ENCODE peak calls at places on chromosomes 16 and 17, in nine cellular contexts. X is K562, V is IMR-90, U is PC-3, N is DND-41, T is GM23338, K is astrocyte, Z is neural progenitor cell, G is H1. C is an unnamed sample.

GRCh38 chr17:79331492-79331891 is 256.9 kb downstream of the ENGASE start:
- DNase-seq in X (no peak), V (no peak), U (no peak), N (no peak), T (no peak), K (no peak), Z (no peak), G (no peak), C (no peak)

GRCh38 chr16:56852401-56852730 is 12.6 kb upstream of the SLC12A3 start:
- DNase-seq in X (no peak), V (no peak), U (no peak), N (no peak), T (no peak), K (no peak), Z (no peak), G (no peak), C (no peak)

GRCh38 chr17:27414271-27414670 is 42.0 kb upstream of the KSR1 start:
- DNase-seq in X (no peak), V (peak), U (no peak), N (no peak), T (no peak), K (peak), Z (no peak), G (no peak), C (no peak)

GRCh38 chr16:88921603-88921995 is 55.1 kb upstream of the PABPN1L start:
- DNase-seq in X (no peak), V (no peak), U (no peak), N (no peak), T (no peak), K (no peak), Z (no peak), G (no peak), C (no peak)

GRCh38 chr16:3234543-3235541 is at the start of gene ZNF200:
- DNase-seq in X (peak), V (peak), U (peak), N (peak), T (peak), K (peak), Z (peak), G (peak), C (peak)

GRCh38 chr17:2059125-2059836 is 4.4 kb downstream of the HIC1 start:
- DNase-seq in X (no peak), V (no peak), U (no peak), N (no peak), T (peak), K (no peak), Z (no peak), G (peak), C (no peak)

GRCh38 chr17:40490289-40490853 is 11.1 kb downstream of the TNS4 start:
- DNase-seq in X (no peak), V (peak), U (peak), N (peak), T (peak), K (peak), Z (peak), G (peak), C (no peak)

GRCh38 chr17:65942592-65942991 is 249.3 kb downstream of the CEP112 start:
- DNase-seq in X (no peak), V (no peak), U (peak), N (no peak), T (no peak), K (no peak), Z (no peak), G (no peak), C (no peak)

GRCh38 chr17:7582401-7583252 is 1.0 kb upstream of the MPDU1 start:
- DNase-seq in X (no peak), V (no peak), U (no peak), N (no peak), T (peak), K (no peak), Z (no peak), G (peak), C (no peak)

GRCh38 chr17:59488805-59489204 is 76.6 kb upstream of the DHX40 start:
- DNase-seq in X (no peak), V (no peak), U (no peak), N (no peak), T (no peak), K (no peak), Z (no peak), G (no peak), C (no peak)

GRCh38 chr16:69863882-69864281 is 87.3 kb upstream of the CLEC18A start:
- DNase-seq in X (no peak), V (no peak), U (no peak), N (no peak), T (no peak), K (no peak), Z (no peak), G (no peak), C (no peak)

GRCh38 chr17:19260958-19261357 is 23.8 kb downstream of the EPN2 start:
- DNase-seq in X (no peak), V (no peak), U (peak), N (no peak), T (no peak), K (no peak), Z (peak), G (no peak), C (peak)

GRCh38 chr17:17647521-17648178 is 33.6 kb upstream of the RAI1 start:
- DNase-seq in X (no peak), V (no peak), U (no peak), N (no peak), T (no peak), K (no peak), Z (no peak), G (no peak), C (no peak)

GRCh38 chr17:30378191-30378796 is 433 bp upstream of the CPD start:
- DNase-seq in X (peak), V (peak), U (no peak), N (peak), T (peak), K (no peak), Z (peak), G (peak), C (no peak)

GRCh38 chr17:75271955-75272847 is 1.2 kb upstream of the MIF4GD start:
- DNase-seq in X (peak), V (peak), U (peak), N (peak), T (no peak), K (no peak), Z (no peak), G (no peak), C (no peak)

GRCh38 chr16:67163164-67163902 is 1.2 kb upstream of the HSF4 start:
- DNase-seq in X (no peak), V (peak), U (no peak), N (no peak), T (peak), K (peak), Z (peak), G (peak), C (no peak)

GRCh38 chr16:57123969-57124674 is 31.7 kb downstream of the CPNE2 start:
- DNase-seq in X (no peak), V (no peak), U (no peak), N (no peak), T (no peak), K (no peak), Z (no peak), G (no peak), C (no peak)

GRCh38 chr16:53632526-53632925 is 71.1 kb downstream of the RPGRIP1L start:
- DNase-seq in X (no peak), V (no peak), U (no peak), N (no peak), T (no peak), K (peak), Z (peak), G (no peak), C (no peak)

GRCh38 chr16:64313726-64314125 is 808.1 kb downstream of the CDH11 start:
- DNase-seq in X (no peak), V (no peak), U (no peak), N (no peak), T (no peak), K (no peak), Z (no peak), G (no peak), C (no peak)

GRCh38 chr17:7043544-7044268 is at the start of gene SLC16A11:
- DNase-seq in X (no peak), V (peak), U (no peak), N (no peak), T (peak), K (no peak), Z (peak), G (peak), C (no peak)

GRCh38 chr17:75901727-75902126 is 3.0 kb downstream of the MRPL38 start:
- DNase-seq in X (no peak), V (no peak), U (no peak), N (no peak), T (no peak), K (no peak), Z (no peak), G (no peak), C (no peak)

GRCh38 chr17:12407495-12407894 is 258.2 kb upstream of the MYOCD start:
- DNase-seq in X (no peak), V (no peak), U (no peak), N (no peak), T (no peak), K (no peak), Z (no peak), G (no peak), C (no peak)
- TF ChIP-seq CTCF in X (no peak), V (no peak), U (no peak), N (no peak), T (no peak), K (no peak), Z (no peak), G (no peak), C (no peak)

GRCh38 chr17:58382885-58383248 is 30.9 kb upstream of the SUPT4H1 start:
- DNase-seq in X (no peak), V (no peak), U (no peak), N (no peak), T (no peak), K (no peak), Z (no peak), G (no peak), C (no peak)
- H2AFZ ChIP-seq in X (peak), V (no peak), U (no peak), N (no peak), T (no peak), K (no peak), Z (no peak), G (no peak), C (no peak)

GRCh38 chr16:81318711-81319110 is 3.9 kb downstream of the GAN start:
- DNase-seq in X (no peak), V (no peak), U (no peak), N (no peak), T (peak), K (no peak), Z (peak), G (no peak), C (no peak)

GRCh38 chr16:81313731-81314602 is 795 bp upstream of the GAN start:
- DNase-seq in X (no peak), V (no peak), U (no peak), N (peak), T (peak), K (no peak), Z (peak), G (peak), C (no peak)

GRCh38 chr16:81316176-81316496 is 1.4 kb downstream of the GAN start:
- DNase-seq in X (no peak), V (no peak), U (no peak), N (no peak), T (no peak), K (no peak), Z (no peak), G (no peak), C (no peak)

GRCh38 chr16:81314603-81315270 is at the start of gene GAN:
- DNase-seq in X (peak), V (peak), U (peak), N (peak), T (peak), K (peak), Z (peak), G (peak), C (peak)

DNA sequence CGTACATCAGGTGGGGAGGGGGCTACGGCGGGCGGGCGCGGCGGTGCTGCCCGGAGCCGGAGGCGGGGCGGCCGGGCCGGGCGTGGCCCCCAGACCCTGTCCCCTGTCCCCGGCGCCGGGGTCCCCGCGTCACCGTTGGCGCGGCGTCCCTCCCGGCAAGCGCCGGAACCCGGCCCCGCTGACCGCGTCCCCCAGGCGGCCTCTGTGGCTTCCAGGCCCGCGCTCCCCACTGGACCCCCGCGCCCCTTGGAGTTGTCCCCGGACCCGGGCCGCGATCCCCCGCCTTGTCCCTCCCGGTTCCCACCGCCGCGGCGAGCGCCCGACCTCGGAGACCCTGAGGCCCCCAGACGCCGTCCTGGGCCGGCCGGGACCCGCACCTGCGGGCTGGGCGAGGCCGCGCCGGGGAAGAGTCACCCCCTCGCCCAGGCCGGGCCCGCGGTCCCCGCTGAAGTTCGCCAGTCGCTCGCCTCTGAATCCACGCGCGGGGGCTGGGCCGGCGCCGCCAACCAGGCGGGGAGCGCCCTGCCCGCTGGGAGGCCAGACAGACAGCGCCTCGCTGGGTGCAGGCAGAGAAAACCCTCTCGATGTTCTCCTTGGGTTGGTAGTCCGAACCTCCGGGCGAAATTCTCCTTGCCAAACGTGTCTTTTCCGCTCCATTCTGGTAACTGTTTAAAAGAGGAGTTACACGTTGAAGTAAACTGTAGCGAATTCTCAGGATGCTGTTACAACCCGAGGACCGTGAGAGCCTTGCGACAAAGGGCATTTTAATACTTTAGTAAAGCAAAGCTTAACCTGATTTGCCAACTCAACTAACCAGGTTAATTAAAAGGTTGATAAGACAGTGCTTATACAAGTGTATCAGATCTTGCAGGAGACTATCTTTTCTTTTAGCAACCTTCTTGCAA is 761 bp downstream of the GAN start:
- DNase-seq in X (peak), V (peak), U (peak), N (peak), T (peak), K (peak), Z (peak), G (peak), C (no peak)
- TF ChIP-seq CTCF in X (no peak), V (peak), U (no peak), N (no peak), T (no peak), K (no peak), Z (no peak), G (no peak), C (no peak)

DNA sequence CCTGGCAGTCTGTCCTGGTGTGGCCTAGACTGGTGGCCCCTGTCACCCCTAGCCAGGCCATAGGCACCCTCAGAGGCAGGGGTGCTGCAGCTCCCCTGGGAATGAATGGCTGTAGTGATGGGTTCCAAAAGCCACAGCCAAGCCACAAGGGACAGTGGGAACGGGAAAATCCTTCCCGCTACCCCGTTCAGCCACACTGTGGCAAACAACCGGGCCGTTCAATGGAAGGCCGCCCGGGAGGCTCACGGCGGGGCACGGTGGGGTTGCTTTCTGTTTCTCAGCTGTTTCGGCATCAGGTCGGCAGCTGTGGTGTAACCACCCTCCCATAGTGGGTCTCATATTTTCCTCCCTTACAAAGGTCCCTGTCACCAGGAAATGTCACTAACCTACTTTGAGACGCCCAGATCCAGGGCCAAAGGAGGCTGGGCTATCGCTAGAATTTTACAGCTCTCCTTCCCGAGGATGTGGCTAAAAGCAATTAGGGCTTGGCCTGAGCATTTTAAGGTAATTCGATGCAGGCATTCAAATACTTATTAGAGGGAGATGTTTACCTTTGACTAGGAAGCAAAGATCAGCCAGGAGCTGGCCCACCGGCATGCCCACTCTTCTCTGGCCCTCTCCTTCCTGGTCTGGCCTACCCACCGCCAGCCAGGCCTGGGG is 61.7 kb upstream of the GSE1 start:
- DNase-seq in X (no peak), V (no peak), U (no peak), N (no peak), T (no peak), K (no peak), Z (no peak), G (peak), C (no peak)
- H2AFZ ChIP-seq in X (no peak), V (no peak), U (no peak), N (no peak), T (no peak), K (no peak), Z (no peak), G (no peak), C (no peak)